ENCODE peak calls at places on chromosomes 4 and X, in four cellular contexts. T is fibroblast of mammary gland, U is uterus, P is HS-27A. O is an unnamed sample.

GRCh38 chr4:180947421-180947820 is 1295.8 kb upstream of the TENM3 start:
- DNase-seq in T (peak; percentile 45), U (no peak), P (no peak), O (peak; percentile 59)

GRCh38 chr4:16770887-16771286 is 127.6 kb downstream of the LDB2 start:
- DNase-seq in U (no peak), T (no peak), P (no peak), O (no peak)

GRCh38 chr4:179625391-179625790 is 2183.2 kb upstream of the AGA start:
- DNase-seq in U (no peak), P (peak; percentile 30), T (peak; percentile 40), O (no peak)

GRCh38 chrX:73683236-73683859 is 120.4 kb downstream of the CHIC1 start:
- DNase-seq in U (no peak), P (no peak), T (peak; percentile 79), O (peak; percentile 29)

GRCh38 chr4:154998284-154998683 is 210.2 kb upstream of the NPY2R start:
- DNase-seq in P (no peak), T (peak; percentile 97), U (no peak), O (peak; percentile 30)

GRCh38 chr4:36196145-36196925 is 48.0 kb downstream of the ARAP2 start:
- DNase-seq in U (no peak), T (no peak), P (no peak), O (no peak)

GRCh38 chrX:154123241-154124219 is 20.5 kb upstream of the OPN1LW start:
- DNase-seq in P (no peak), T (no peak), U (no peak), O (no peak)

GRCh38 chr4:16669036-16669435 is 229.4 kb downstream of the LDB2 start:
- DNase-seq in U (peak; percentile 70), P (no peak), T (peak; percentile 74), O (peak; percentile 40)

GRCh38 chr4:98748609-98749008 is 90.2 kb upstream of the TSPAN5 start:
- DNase-seq in T (no peak), U (no peak), P (no peak), O (no peak)

GRCh38 chrX:82627568-82627967 is 880.5 kb upstream of the POU3F4 start:
- DNase-seq in T (no peak), U (no peak), P (no peak), O (no peak)

O was measured in AG10803.